ENCODE peak calls at places on chromosomes 12 and 14, in four cellular contexts. W is prostate gland, R is epithelial cell of esophagus, M is fibroblast of pulmonary artery. Q is an unnamed sample.

GRCh38 chr12:132065203-132065602 is 78.9 kb downstream of the DDX51 start:
- DNase-seq in W (no peak), R (no peak), M (no peak), Q (no peak)

GRCh38 chr14:92631098-92631497 is 117.3 kb downstream of the LGMN start:
- DNase-seq in W (no peak), R (no peak), M (no peak), Q (no peak)

GRCh38 chr12:52033506-52034258 is 17.6 kb upstream of the NR4A1 start:
- DNase-seq in W (no peak), R (no peak), M (no peak), Q (no peak)

GRCh38 chr12:128052341-128052740 is 214.6 kb upstream of the TMEM132C start:
- DNase-seq in W (no peak), R (no peak), M (no peak), Q (peak)

GRCh38 chr12:114404451-114405198 is 1.3 kb downstream of the TBX5 start:
- DNase-seq in W (no peak), R (no peak), M (peak), Q (no peak)

GRCh38 chr14:48983355-48983888 is 602.8 kb downstream of the RPS29 start:
- DNase-seq in W (no peak), R (no peak), M (no peak), Q (no peak)

GRCh38 chr12:107236824-107237467 is 143.6 kb upstream of the CRY1 start:
- DNase-seq in W (no peak), R (peak), M (peak), Q (no peak)

GRCh38 chr14:53793790-53794560 is 162.7 kb downstream of the BMP4 start:
- DNase-seq in W (no peak), R (no peak), M (peak), Q (no peak)

GRCh38 chr12:111330800-111331752 is 37.8 kb downstream of the PHETA1 start:
- DNase-seq in W (no peak), R (peak), M (peak), Q (no peak)

GRCh38 chr12:69919565-69919964 is 94.5 kb downstream of the MYRFL start:
- DNase-seq in W (no peak), R (no peak), M (no peak), Q (no peak)

GRCh38 chr12:53324779-53325538 is 3.5 kb upstream of the AAAS start:
- DNase-seq in W (peak), R (peak), M (peak), Q (peak)

GRCh38 chr12:26010293-26010821 is 51.9 kb downstream of the RASSF8 start:
- DNase-seq in W (no peak), R (peak), M (peak), Q (no peak)

GRCh38 chr12:31005944-31006361 is 67.7 kb upstream of the DDX11 start:
- DNase-seq in W (no peak), R (peak), M (peak), Q (peak)

GRCh38 chr14:93962701-93963601 is 13.4 kb downstream of the ASB2 start:
- DNase-seq in W (no peak), R (no peak), M (no peak), Q (no peak)

GRCh38 chr12:75985566-75985965 is 46.0 kb downstream of the PHLDA1 start:
- DNase-seq in W (no peak), R (no peak), M (no peak), Q (no peak)

GRCh38 chr12:75984577-75985182 is 46.9 kb downstream of the PHLDA1 start:
- DNase-seq in W (no peak), R (no peak), M (no peak), Q (no peak)

GRCh38 chr12:75981247-75981646 is 50.3 kb downstream of the PHLDA1 start:
- DNase-seq in W (no peak), R (no peak), M (no peak), Q (no peak)

GRCh38 chr12:75981773-75982564 is 49.6 kb downstream of the PHLDA1 start:
- DNase-seq in W (no peak), R (no peak), M (peak), Q (no peak)

GRCh38 chr12:75982974-75983660 is 48.5 kb downstream of the PHLDA1 start:
- DNase-seq in W (no peak), R (no peak), M (no peak), Q (no peak)
- H3K4me3 ChIP-seq in W (no peak), R (no peak), M (no peak), Q (peak)

DNA sequence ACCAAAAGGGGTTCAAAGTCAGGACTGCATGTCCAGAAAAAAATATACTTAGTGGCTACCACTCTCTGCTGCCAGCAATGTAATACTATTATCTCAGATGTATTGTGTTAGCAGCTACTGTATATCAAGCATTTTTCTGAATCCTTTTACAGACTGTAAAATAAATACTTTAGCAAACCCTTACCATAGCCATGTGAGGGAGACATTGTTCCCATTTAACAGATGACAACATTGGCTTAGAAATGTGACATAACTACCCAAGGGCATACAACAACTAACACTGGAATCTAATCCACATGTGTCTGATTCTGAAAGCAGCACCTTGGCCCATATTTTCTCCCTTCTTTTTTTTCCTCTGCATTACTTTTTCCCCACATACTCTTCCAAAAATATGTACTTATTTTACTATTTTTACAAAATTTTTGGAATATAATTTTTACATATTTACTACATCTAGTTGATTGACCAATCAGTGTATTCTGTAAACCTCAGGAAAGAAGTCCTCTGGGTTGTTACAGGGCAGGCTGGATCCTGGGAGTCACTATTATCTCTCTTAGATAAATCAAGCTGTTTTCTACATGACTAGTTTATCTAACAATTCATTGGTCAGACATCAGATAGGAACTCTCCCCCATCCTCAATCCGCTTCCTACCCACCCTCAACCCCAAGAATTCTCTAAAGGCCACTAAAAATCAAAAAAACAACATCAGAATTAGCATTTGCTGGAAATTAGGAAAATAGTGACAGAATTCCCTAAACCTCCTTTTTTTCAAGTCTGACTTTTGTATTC is 154.1 kb downstream of the BTG1 start:
- DNase-seq in W (no peak), R (peak), M (peak), Q (no peak)
- TF ChIP-seq CTCF in W (no peak), R (no peak), M (no peak), Q (no peak)

GRCh38 chr12:5556033-5556614 is 124.2 kb downstream of the NTF3 start:
- DNase-seq in W (no peak), R (no peak), M (no peak), Q (no peak)
- H3K4me3 ChIP-seq in W (no peak), R (no peak), M (no peak), Q (no peak)

DNA sequence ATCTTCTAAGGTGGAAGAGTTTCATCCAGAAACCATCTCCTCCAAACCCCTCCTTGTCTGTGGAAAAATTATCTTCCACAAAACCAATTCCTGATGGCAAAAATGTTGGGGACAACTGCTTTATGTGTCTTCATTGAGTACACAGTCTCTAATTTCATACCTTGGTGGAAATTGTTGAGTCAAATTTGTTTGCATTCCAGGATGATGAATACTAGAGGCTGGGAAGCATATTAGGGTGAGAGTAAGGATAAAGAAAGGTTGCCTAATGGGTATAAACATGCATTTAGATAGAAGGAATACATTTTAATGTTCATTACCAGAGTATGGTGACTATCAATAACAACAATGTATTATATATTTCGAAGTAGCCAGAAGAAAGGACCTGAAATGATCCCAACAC is 98.2 kb downstream of the C12orf42 start:
- DNase-seq in W (no peak), R (peak), M (no peak), Q (no peak)
- TF ChIP-seq CTCF in W (no peak), R (no peak), M (no peak), Q (no peak)

GRCh38 chr12:15712823-15713663 is 76.1 kb downstream of the EPS8 start:
- DNase-seq in W (no peak), R (no peak), M (no peak), Q (no peak)
- H3K4me3 ChIP-seq in W (no peak), R (no peak), M (no peak), Q (no peak)